ENCODE peak calls at places on chromosomes 2 and 18, in six cellular contexts. One of them, this sample, is unnamed.

GRCh38 chr2:97961534-97961933 is 34.2 kb downstream of the TMEM131 start:
- DNase-seq in neural progenitor cell: no peak
- DNase-seq in CD8-positive, alpha-beta T cell: no peak
- DNase-seq in psoas muscle: no peak
- DNase-seq in MM.1S: no peak
- DNase-seq in Peyer's patch: no peak
- DNase-seq in this sample: no peak

GRCh38 chr2:113183264-113183663 is 9.5 kb downstream of the PSD4 start:
- DNase-seq in psoas muscle: no peak
- DNase-seq in Peyer's patch: peak; percentile 15
- DNase-seq in CD8-positive, alpha-beta T cell: no peak
- DNase-seq in MM.1S: no peak
- DNase-seq in neural progenitor cell: no peak
- DNase-seq in this sample: no peak

GRCh38 chr18:42245137-42245536 is 290.1 kb downstream of the PIK3C3 start:
- DNase-seq in Peyer's patch: no peak
- DNase-seq in CD8-positive, alpha-beta T cell: no peak
- DNase-seq in psoas muscle: no peak
- DNase-seq in MM.1S: no peak
- DNase-seq in neural progenitor cell: no peak
- DNase-seq in this sample: no peak

GRCh38 chr2:132582360-132582759 is 87.6 kb downstream of the LYPD1 start:
- DNase-seq in MM.1S: peak; percentile 11
- DNase-seq in Peyer's patch: no peak
- DNase-seq in neural progenitor cell: no peak
- DNase-seq in CD8-positive, alpha-beta T cell: no peak
- DNase-seq in psoas muscle: no peak
- DNase-seq in this sample: no peak

GRCh38 chr2:28206786-28207185 is 185.9 kb upstream of the FOSL2 start:
- DNase-seq in MM.1S: no peak
- DNase-seq in neural progenitor cell: no peak
- DNase-seq in CD8-positive, alpha-beta T cell: no peak
- DNase-seq in psoas muscle: no peak
- DNase-seq in Peyer's patch: no peak
- DNase-seq in this sample: no peak

GRCh38 chr2:109135572-109136185 is 6.7 kb downstream of the SH3RF3 start:
- DNase-seq in Peyer's patch: no peak
- DNase-seq in psoas muscle: no peak
- DNase-seq in CD8-positive, alpha-beta T cell: no peak
- DNase-seq in MM.1S: no peak
- DNase-seq in neural progenitor cell: peak; percentile 90
- DNase-seq in this sample: peak; percentile 33

GRCh38 chr2:85156141-85156540 is 22.9 kb downstream of the TCF7L1 start:
- DNase-seq in psoas muscle: no peak
- DNase-seq in Peyer's patch: peak; percentile 8
- DNase-seq in MM.1S: no peak
- DNase-seq in CD8-positive, alpha-beta T cell: no peak
- DNase-seq in neural progenitor cell: no peak
- DNase-seq in this sample: no peak

GRCh38 chr2:55154525-55155030 is 77.5 kb downstream of the CLHC1 start:
- DNase-seq in CD8-positive, alpha-beta T cell: no peak
- DNase-seq in Peyer's patch: no peak
- DNase-seq in neural progenitor cell: no peak
- DNase-seq in psoas muscle: no peak
- DNase-seq in MM.1S: no peak
- DNase-seq in this sample: no peak

GRCh38 chr2:128786800-128787478 is 468.3 kb upstream of the HS6ST1 start:
- DNase-seq in psoas muscle: no peak
- DNase-seq in CD8-positive, alpha-beta T cell: no peak
- DNase-seq in MM.1S: no peak
- DNase-seq in Peyer's patch: no peak
- DNase-seq in neural progenitor cell: peak; percentile 78
- DNase-seq in this sample: no peak

GRCh38 chr2:240896871-240897692 is 1.1 kb upstream of the MAB21L4 start:
- DNase-seq in MM.1S: no peak
- DNase-seq in CD8-positive, alpha-beta T cell: peak; percentile 7
- DNase-seq in Peyer's patch: peak; percentile 82
- DNase-seq in neural progenitor cell: no peak
- DNase-seq in psoas muscle: no peak
- DNase-seq in this sample: no peak

GRCh38 chr2:23697676-23698075 is 229.2 kb downstream of the ATAD2B start:
- DNase-seq in MM.1S: no peak
- DNase-seq in Peyer's patch: no peak
- DNase-seq in CD8-positive, alpha-beta T cell: no peak
- DNase-seq in psoas muscle: no peak
- DNase-seq in neural progenitor cell: no peak
- DNase-seq in this sample: no peak

GRCh38 chr2:39435974-39436591 is 1.0 kb downstream of the MAP4K3 start:
- DNase-seq in Peyer's patch: no peak
- DNase-seq in neural progenitor cell: no peak
- DNase-seq in CD8-positive, alpha-beta T cell: no peak
- DNase-seq in MM.1S: peak; percentile 18
- DNase-seq in psoas muscle: peak; percentile 27
- DNase-seq in this sample: no peak

GRCh38 chr2:10709290-10709939 is 12.0 kb upstream of the ATP6V1C2 start:
- DNase-seq in MM.1S: no peak
- DNase-seq in neural progenitor cell: peak; percentile 56
- DNase-seq in psoas muscle: no peak
- DNase-seq in Peyer's patch: no peak
- DNase-seq in CD8-positive, alpha-beta T cell: no peak
- DNase-seq in this sample: no peak

GRCh38 chr2:216147172-216148131 is 38.3 kb downstream of the XRCC5 start:
- DNase-seq in Peyer's patch: no peak
- DNase-seq in neural progenitor cell: no peak
- DNase-seq in psoas muscle: no peak
- DNase-seq in CD8-positive, alpha-beta T cell: no peak
- DNase-seq in MM.1S: no peak
- DNase-seq in this sample: no peak

GRCh38 chr2:104412384-104412783 is 441.5 kb upstream of the POU3F3 start:
- DNase-seq in neural progenitor cell: peak; percentile 61
- DNase-seq in Peyer's patch: no peak
- DNase-seq in psoas muscle: no peak
- DNase-seq in CD8-positive, alpha-beta T cell: no peak
- DNase-seq in MM.1S: peak; percentile 53
- DNase-seq in this sample: no peak

GRCh38 chr2:34305587-34305986 is 706.5 kb upstream of the FAM98A start:
- DNase-seq in CD8-positive, alpha-beta T cell: no peak
- DNase-seq in Peyer's patch: no peak
- DNase-seq in MM.1S: no peak
- DNase-seq in psoas muscle: no peak
- DNase-seq in neural progenitor cell: no peak
- DNase-seq in this sample: no peak

GRCh38 chr18:50558948-50559749 is 738 bp upstream of the MAPK4 start:
- DNase-seq in psoas muscle: no peak
- DNase-seq in Peyer's patch: no peak
- DNase-seq in MM.1S: no peak
- DNase-seq in CD8-positive, alpha-beta T cell: no peak
- DNase-seq in neural progenitor cell: peak; percentile 4
- DNase-seq in this sample: no peak

GRCh38 chr2:139366659-139367058 is 586.5 kb upstream of the NXPH2 start:
- DNase-seq in Peyer's patch: no peak
- DNase-seq in neural progenitor cell: no peak
- DNase-seq in psoas muscle: no peak
- DNase-seq in CD8-positive, alpha-beta T cell: no peak
- DNase-seq in MM.1S: no peak
- DNase-seq in this sample: no peak

GRCh38 chr2:65144571-65144970 is 14.7 kb upstream of the RAB1A start:
- DNase-seq in Peyer's patch: no peak
- DNase-seq in psoas muscle: no peak
- DNase-seq in MM.1S: no peak
- DNase-seq in CD8-positive, alpha-beta T cell: no peak
- DNase-seq in neural progenitor cell: no peak
- DNase-seq in this sample: no peak

GRCh38 chr2:121372756-121373353 is 87.9 kb upstream of the TFCP2L1 start:
- DNase-seq in Peyer's patch: no peak
- DNase-seq in MM.1S: no peak
- DNase-seq in CD8-positive, alpha-beta T cell: no peak
- DNase-seq in neural progenitor cell: no peak
- DNase-seq in psoas muscle: no peak
- DNase-seq in this sample: no peak

DNA sequence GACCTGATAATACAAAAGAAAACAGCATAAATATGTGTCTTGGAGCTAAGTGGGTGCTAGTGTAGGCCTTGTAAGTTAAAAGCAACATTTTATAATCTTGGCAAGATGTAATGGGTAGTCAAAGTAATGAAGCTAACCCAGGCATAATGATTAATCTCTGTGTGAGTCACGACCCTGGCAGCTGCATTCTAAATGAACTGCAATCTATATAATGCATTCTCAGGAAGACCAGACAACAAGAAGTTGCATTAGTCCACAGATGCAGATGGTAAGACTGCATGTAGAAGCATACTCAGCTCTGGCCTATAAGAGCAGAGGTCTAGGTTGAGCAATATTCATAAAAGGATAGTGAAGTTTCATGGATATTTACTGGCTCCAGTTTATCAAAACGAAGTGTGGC is 85.6 kb upstream of the ETAA1 start:
- DNase-seq in CD8-positive, alpha-beta T cell: no peak
- DNase-seq in Peyer's patch: no peak
- DNase-seq in psoas muscle: no peak
- DNase-seq in neural progenitor cell: no peak
- DNase-seq in MM.1S: no peak
- DNase-seq in this sample: no peak
- H3K4me1 ChIP-seq in CD8-positive, alpha-beta T cell: no peaks in the 10 kb centered on the region
- H3K4me1 ChIP-seq in Peyer's patch: no peaks in the 10 kb centered on the region
- H3K4me1 ChIP-seq in psoas muscle: no peaks in the 10 kb centered on the region
- H3K4me1 ChIP-seq in neural progenitor cell: no peaks in the 10 kb centered on the region
- H3K4me1 ChIP-seq in MM.1S: no peaks in the 10 kb centered on the region
- H3K4me1 ChIP-seq in this sample: no peaks in the 10 kb centered on the region

GRCh38 chr2:134408791-134409190 is 154.9 kb downstream of the MGAT5 start:
- DNase-seq in psoas muscle: no peak
- DNase-seq in MM.1S: peak; percentile 22
- DNase-seq in Peyer's patch: no peak
- DNase-seq in neural progenitor cell: no peak
- DNase-seq in CD8-positive, alpha-beta T cell: no peak
- DNase-seq in this sample: no peak

GRCh38 chr2:134406716-134407115 is 152.8 kb downstream of the MGAT5 start:
- DNase-seq in MM.1S: peak; percentile 89
- DNase-seq in CD8-positive, alpha-beta T cell: no peak
- DNase-seq in neural progenitor cell: no peak
- DNase-seq in Peyer's patch: no peak
- DNase-seq in psoas muscle: no peak
- DNase-seq in this sample: no peak

GRCh38 chr2:134408386-134408785 is 154.5 kb downstream of the MGAT5 start:
- DNase-seq in Peyer's patch: no peak
- DNase-seq in psoas muscle: no peak
- DNase-seq in CD8-positive, alpha-beta T cell: no peak
- DNase-seq in neural progenitor cell: no peak
- DNase-seq in MM.1S: peak; percentile 61
- DNase-seq in this sample: no peak

GRCh38 chr2:134406311-134406710 is 152.4 kb downstream of the MGAT5 start:
- DNase-seq in MM.1S: no peak
- DNase-seq in psoas muscle: no peak
- DNase-seq in CD8-positive, alpha-beta T cell: no peak
- DNase-seq in Peyer's patch: no peak
- DNase-seq in neural progenitor cell: no peak
- DNase-seq in this sample: no peak

GRCh38 chr2:134407154-134407890 is 153.4 kb downstream of the MGAT5 start:
- DNase-seq in psoas muscle: no peak
- DNase-seq in neural progenitor cell: no peak
- DNase-seq in CD8-positive, alpha-beta T cell: no peak
- DNase-seq in MM.1S: peak; percentile 18
- DNase-seq in Peyer's patch: no peak
- DNase-seq in this sample: no peak
- TF ChIP-seq CTCF in psoas muscle: no peak
- TF ChIP-seq CTCF in neural progenitor cell: no peak
- TF ChIP-seq CTCF in CD8-positive, alpha-beta T cell: no peak
- TF ChIP-seq CTCF in MM.1S: no peak
- TF ChIP-seq CTCF in Peyer's patch: no peak
- TF ChIP-seq CTCF in this sample: no peak

GRCh38 chr18:9106094-9106493 is 3.6 kb downstream of the NDUFV2 start:
- DNase-seq in CD8-positive, alpha-beta T cell: no peak
- DNase-seq in neural progenitor cell: no peak
- DNase-seq in MM.1S: peak; percentile 42
- DNase-seq in Peyer's patch: no peak
- DNase-seq in psoas muscle: no peak
- DNase-seq in this sample: no peak

GRCh38 chr18:9106800-9107574 is 4.5 kb downstream of the NDUFV2 start:
- DNase-seq in psoas muscle: no peak
- DNase-seq in neural progenitor cell: peak; percentile 65
- DNase-seq in MM.1S: peak; percentile 54
- DNase-seq in CD8-positive, alpha-beta T cell: no peak
- DNase-seq in Peyer's patch: no peak
- DNase-seq in this sample: no peak

GRCh38 chr18:9103488-9103887 is 989 bp downstream of the NDUFV2 start:
- DNase-seq in Peyer's patch: no peak
- DNase-seq in CD8-positive, alpha-beta T cell: no peak
- DNase-seq in MM.1S: peak; percentile 53
- DNase-seq in neural progenitor cell: no peak
- DNase-seq in psoas muscle: no peak
- DNase-seq in this sample: no peak

GRCh38 chr18:9104244-9104901 is 1.9 kb downstream of the NDUFV2 start:
- DNase-seq in Peyer's patch: no peak
- DNase-seq in neural progenitor cell: no peak
- DNase-seq in MM.1S: peak; percentile 29
- DNase-seq in psoas muscle: no peak
- DNase-seq in CD8-positive, alpha-beta T cell: no peak
- DNase-seq in this sample: no peak

DNA sequence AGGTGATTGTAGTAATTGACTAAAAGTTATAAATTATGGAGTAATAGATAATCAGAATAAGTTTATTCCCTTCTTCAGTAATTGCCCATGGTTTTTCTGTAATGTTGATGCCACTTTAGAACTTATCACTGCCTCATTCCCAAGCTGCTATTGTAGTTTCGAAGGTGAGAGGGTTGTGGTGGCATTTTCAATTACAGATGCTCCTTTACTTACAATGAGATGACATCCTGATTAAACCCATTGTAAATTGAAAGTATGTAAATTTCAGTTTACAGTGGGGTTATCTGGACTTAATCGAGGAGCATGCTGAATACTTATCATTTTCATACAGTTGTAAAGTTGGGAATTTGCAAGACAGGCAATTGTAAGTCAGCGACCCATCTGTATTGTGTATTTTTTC is 2.9 kb downstream of the NDUFV2 start:
- DNase-seq in CD8-positive, alpha-beta T cell: no peak
- DNase-seq in MM.1S: peak; percentile 69
- DNase-seq in Peyer's patch: no peak
- DNase-seq in neural progenitor cell: no peak
- DNase-seq in psoas muscle: no peak
- DNase-seq in this sample: no peak
- H3K4me1 ChIP-seq in CD8-positive, alpha-beta T cell: peaks cover 73% of the 10 kb centered on the region
- H3K4me1 ChIP-seq in MM.1S: peaks cover 4% of the 10 kb centered on the region
- H3K4me1 ChIP-seq in Peyer's patch: no peaks in the 10 kb centered on the region
- H3K4me1 ChIP-seq in neural progenitor cell: peaks cover 63% of the 10 kb centered on the region
- H3K4me1 ChIP-seq in psoas muscle: peaks cover 71% of the 10 kb centered on the region
- H3K4me1 ChIP-seq in this sample: peaks cover 4% of the 10 kb centered on the region

DNA sequence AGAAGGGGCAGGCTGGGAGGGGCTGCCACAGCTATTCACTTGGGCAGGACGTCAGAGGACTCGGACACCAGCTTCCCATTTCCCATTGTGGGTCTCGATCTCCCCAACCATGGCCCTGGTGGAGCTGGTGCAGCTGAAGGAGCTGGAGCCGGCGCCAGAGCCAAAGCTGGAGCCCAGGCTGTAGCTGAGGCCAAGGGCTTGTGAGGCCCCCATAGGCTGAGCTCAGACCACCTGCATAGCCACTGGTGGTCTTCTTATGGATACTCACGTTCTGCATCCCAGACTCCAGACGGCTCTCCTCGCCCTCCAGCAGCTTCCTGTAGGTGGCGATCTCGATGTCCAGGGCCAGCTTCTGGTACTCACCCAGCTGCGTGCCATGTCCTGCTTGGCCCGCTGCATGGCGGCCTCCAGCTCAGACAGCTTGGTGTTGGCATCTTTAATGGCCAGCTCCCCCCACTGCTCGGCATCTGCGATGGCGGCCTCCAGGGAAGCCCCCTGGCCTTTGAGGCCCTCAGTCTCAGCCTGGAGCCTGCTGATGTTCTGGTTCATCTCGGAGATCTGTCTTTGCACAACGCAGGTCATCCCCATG is 6.0 kb upstream of the CDK5R2 start:
- DNase-seq in psoas muscle: no peak
- DNase-seq in CD8-positive, alpha-beta T cell: no peak
- DNase-seq in MM.1S: no peak
- DNase-seq in neural progenitor cell: peak; percentile 16
- DNase-seq in Peyer's patch: no peak
- DNase-seq in this sample: no peak
- TF ChIP-seq CTCF in psoas muscle: no peak
- TF ChIP-seq CTCF in CD8-positive, alpha-beta T cell: no peak
- TF ChIP-seq CTCF in MM.1S: peak; percentile 14
- TF ChIP-seq CTCF in neural progenitor cell: peak; percentile 46
- TF ChIP-seq CTCF in Peyer's patch: no peak
- TF ChIP-seq CTCF in this sample: no peak

This sample was measured in ascending aorta.